ENCODE peak calls at places on chromosome 10, in eight cellular contexts. One of them, this sample, is unnamed.

GRCh38 chr10:59879363-59879935 is 26.9 kb downstream of the CCDC6 start:
- DNase-seq in mammary epithelial cell: no peak
- DNase-seq in ovary: no peak
- DNase-seq in heart right ventricle: no peak
- DNase-seq in fibroblast of pulmonary artery: no peak
- DNase-seq in cardiac muscle cell: no peak
- DNase-seq in lower lobe of right lung: no peak
- DNase-seq in psoas muscle: no peak
- DNase-seq in this sample: no peak

GRCh38 chr10:133258818-133259602 is 17.7 kb downstream of the ADAM8 start:
- DNase-seq in cardiac muscle cell: no peak
- DNase-seq in lower lobe of right lung: peak; percentile 92
- DNase-seq in psoas muscle: peak; percentile 91
- DNase-seq in fibroblast of pulmonary artery: peak; percentile 99
- DNase-seq in heart right ventricle: peak; percentile 78
- DNase-seq in ovary: peak; percentile 71
- DNase-seq in mammary epithelial cell: peak; percentile 99
- DNase-seq in this sample: peak; percentile 99

GRCh38 chr10:114770009-114770408 is 51.6 kb upstream of the FHIP2A start:
- DNase-seq in mammary epithelial cell: no peak
- DNase-seq in cardiac muscle cell: no peak
- DNase-seq in fibroblast of pulmonary artery: no peak
- DNase-seq in psoas muscle: no peak
- DNase-seq in heart right ventricle: no peak
- DNase-seq in ovary: no peak
- DNase-seq in lower lobe of right lung: no peak
- DNase-seq in this sample: no peak

GRCh38 chr10:33066558-33067236 is 108.7 kb upstream of the ITGB1 start:
- DNase-seq in lower lobe of right lung: no peak
- DNase-seq in mammary epithelial cell: no peak
- DNase-seq in ovary: no peak
- DNase-seq in cardiac muscle cell: no peak
- DNase-seq in psoas muscle: no peak
- DNase-seq in fibroblast of pulmonary artery: peak; percentile 81
- DNase-seq in heart right ventricle: no peak
- DNase-seq in this sample: no peak

GRCh38 chr10:58400609-58401008 is 15.4 kb downstream of the TFAM start:
- DNase-seq in fibroblast of pulmonary artery: peak; percentile 16
- DNase-seq in ovary: no peak
- DNase-seq in cardiac muscle cell: no peak
- DNase-seq in lower lobe of right lung: no peak
- DNase-seq in heart right ventricle: no peak
- DNase-seq in psoas muscle: no peak
- DNase-seq in mammary epithelial cell: no peak
- DNase-seq in this sample: no peak

GRCh38 chr10:126242352-126243260 is 145.7 kb downstream of the ADAM12 start:
- DNase-seq in lower lobe of right lung: no peak
- DNase-seq in psoas muscle: peak; percentile 69
- DNase-seq in fibroblast of pulmonary artery: peak; percentile 89
- DNase-seq in cardiac muscle cell: no peak
- DNase-seq in mammary epithelial cell: peak; percentile 47
- DNase-seq in heart right ventricle: peak; percentile 51
- DNase-seq in ovary: peak; percentile 80
- DNase-seq in this sample: no peak

GRCh38 chr10:17210361-17210760 is 8.9 kb upstream of the TRDMT1 start:
- DNase-seq in heart right ventricle: no peak
- DNase-seq in ovary: no peak
- DNase-seq in lower lobe of right lung: no peak
- DNase-seq in fibroblast of pulmonary artery: peak; percentile 59
- DNase-seq in mammary epithelial cell: no peak
- DNase-seq in psoas muscle: no peak
- DNase-seq in cardiac muscle cell: no peak
- DNase-seq in this sample: no peak

GRCh38 chr10:108204528-108205313 is 1040.2 kb upstream of the SORCS1 start:
- DNase-seq in psoas muscle: no peak
- DNase-seq in heart right ventricle: no peak
- DNase-seq in mammary epithelial cell: peak; percentile 55
- DNase-seq in lower lobe of right lung: no peak
- DNase-seq in cardiac muscle cell: peak; percentile 76
- DNase-seq in ovary: no peak
- DNase-seq in fibroblast of pulmonary artery: peak; percentile 14
- DNase-seq in this sample: no peak

GRCh38 chr10:106682175-106682574 is 482.3 kb downstream of the SORCS1 start:
- DNase-seq in fibroblast of pulmonary artery: peak; percentile 8
- DNase-seq in ovary: no peak
- DNase-seq in lower lobe of right lung: no peak
- DNase-seq in cardiac muscle cell: no peak
- DNase-seq in psoas muscle: no peak
- DNase-seq in mammary epithelial cell: no peak
- DNase-seq in heart right ventricle: no peak
- DNase-seq in this sample: no peak

GRCh38 chr10:132496360-132497082 is 41.1 kb upstream of the INPP5A start:
- DNase-seq in heart right ventricle: no peak
- DNase-seq in lower lobe of right lung: peak; percentile 23
- DNase-seq in mammary epithelial cell: no peak
- DNase-seq in psoas muscle: peak; percentile 57
- DNase-seq in cardiac muscle cell: no peak
- DNase-seq in ovary: no peak
- DNase-seq in fibroblast of pulmonary artery: no peak
- DNase-seq in this sample: no peak

GRCh38 chr10:31799181-31799580 is 129.4 kb downstream of the ARHGAP12 start:
- DNase-seq in mammary epithelial cell: no peak
- DNase-seq in lower lobe of right lung: no peak
- DNase-seq in psoas muscle: no peak
- DNase-seq in ovary: no peak
- DNase-seq in heart right ventricle: no peak
- DNase-seq in fibroblast of pulmonary artery: no peak
- DNase-seq in cardiac muscle cell: no peak
- DNase-seq in this sample: no peak

GRCh38 chr10:29590598-29591415 is 44.0 kb downstream of the SVIL start:
- DNase-seq in fibroblast of pulmonary artery: peak; percentile 81
- DNase-seq in cardiac muscle cell: peak; percentile 52
- DNase-seq in heart right ventricle: no peak
- DNase-seq in psoas muscle: no peak
- DNase-seq in mammary epithelial cell: peak; percentile 62
- DNase-seq in lower lobe of right lung: no peak
- DNase-seq in ovary: no peak
- DNase-seq in this sample: peak; percentile 75

DNA sequence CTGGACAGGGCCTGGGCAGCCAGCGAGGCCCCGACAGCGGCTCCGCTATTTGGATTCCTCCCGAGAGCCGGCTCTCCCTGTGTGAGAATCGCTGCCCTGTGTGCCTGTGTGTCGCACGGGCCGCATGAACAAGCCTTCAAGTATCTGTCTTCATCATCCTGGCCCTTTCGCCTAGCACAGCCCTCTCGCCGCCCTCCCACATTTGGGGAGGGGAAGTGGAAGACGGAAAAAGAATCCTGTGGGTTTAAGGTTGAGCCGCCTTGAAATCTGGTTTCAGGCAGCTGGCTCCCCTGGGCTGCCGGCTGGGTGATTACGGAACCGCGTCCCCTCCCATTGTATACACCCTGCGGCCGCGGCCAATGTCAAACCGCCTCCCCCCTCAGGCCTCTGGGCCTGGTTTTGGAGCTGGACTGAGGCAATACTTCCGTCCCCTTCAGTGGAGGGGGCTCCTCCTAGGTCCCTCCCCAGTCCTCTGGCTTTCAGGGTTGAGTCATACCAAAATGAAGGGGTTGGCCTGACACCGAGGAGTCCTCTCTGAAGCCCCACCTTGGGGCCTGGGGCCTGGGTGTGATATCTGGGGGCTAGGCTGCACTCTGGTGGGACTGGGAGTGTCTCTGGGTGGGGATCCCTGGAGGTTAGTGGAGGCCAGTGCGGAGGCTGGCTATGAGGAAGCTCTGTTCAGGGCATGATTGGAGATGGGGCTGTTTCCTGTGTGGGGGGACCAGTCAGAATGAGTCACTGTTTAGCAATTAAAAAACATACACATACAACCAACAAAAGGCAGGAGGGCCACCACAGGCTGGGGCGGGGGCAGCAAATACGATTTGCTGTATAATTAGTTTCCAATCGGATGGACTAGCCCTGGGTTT is 1.7 kb downstream of the TRIM8 start:
- DNase-seq in cardiac muscle cell: peak; percentile 68
- DNase-seq in psoas muscle: peak; percentile 96
- DNase-seq in mammary epithelial cell: peak; percentile 96
- DNase-seq in heart right ventricle: peak; percentile 90
- DNase-seq in ovary: peak; percentile 88
- DNase-seq in fibroblast of pulmonary artery: peak; percentile 95
- DNase-seq in lower lobe of right lung: peak; percentile 95
- DNase-seq in this sample: peak; percentile 71
- H3K4me3 ChIP-seq in cardiac muscle cell: peak overlapping the region; percentile 74
- H3K4me3 ChIP-seq in psoas muscle: peak overlapping the region; percentile 94
- H3K4me3 ChIP-seq in mammary epithelial cell: peak overlapping the region; percentile 66
- H3K4me3 ChIP-seq in heart right ventricle: peak overlapping the region; percentile 86
- H3K4me3 ChIP-seq in ovary: peak overlapping the region; percentile 69
- H3K4me3 ChIP-seq in fibroblast of pulmonary artery: peak overlapping the region; percentile 100
- H3K4me3 ChIP-seq in lower lobe of right lung: peak overlapping the region; percentile 91
- H3K4me3 ChIP-seq in this sample: peak overlapping the region; percentile 83

DNA sequence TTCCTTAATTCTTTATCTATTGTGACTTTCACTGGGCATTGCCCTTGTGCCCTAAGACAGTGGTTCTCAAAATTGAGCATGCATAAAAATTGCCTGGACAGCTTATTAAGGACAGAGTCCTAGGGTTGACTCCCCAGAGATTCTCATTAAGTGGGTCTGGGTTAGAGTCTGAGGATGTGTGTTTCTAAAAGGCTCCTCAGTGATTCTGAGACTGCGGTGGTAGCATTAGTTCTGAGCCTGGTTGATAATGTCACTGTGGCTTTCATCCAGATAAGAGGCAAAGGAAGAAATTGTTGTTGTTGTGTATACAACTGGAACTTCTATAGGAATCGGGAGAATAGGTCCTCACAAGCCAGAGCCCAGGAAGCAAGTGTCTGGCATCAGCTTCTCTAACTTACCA is 1.3 kb downstream of the IFIT2 start:
- DNase-seq in ovary: no peak
- DNase-seq in cardiac muscle cell: no peak
- DNase-seq in fibroblast of pulmonary artery: no peak
- DNase-seq in heart right ventricle: no peak
- DNase-seq in lower lobe of right lung: no peak
- DNase-seq in mammary epithelial cell: no peak
- DNase-seq in psoas muscle: no peak
- DNase-seq in this sample: no peak
- H3K4me3 ChIP-seq in ovary: no peak overlapping the region
- H3K4me3 ChIP-seq in cardiac muscle cell: no peak overlapping the region
- H3K4me3 ChIP-seq in fibroblast of pulmonary artery: peak overlapping the region; percentile 55
- H3K4me3 ChIP-seq in heart right ventricle: peak overlapping the region; percentile 59
- H3K4me3 ChIP-seq in lower lobe of right lung: peak overlapping the region; percentile 66
- H3K4me3 ChIP-seq in mammary epithelial cell: no peak overlapping the region
- H3K4me3 ChIP-seq in psoas muscle: peak overlapping the region; percentile 70
- H3K4me3 ChIP-seq in this sample: peak overlapping the region; percentile 18

GRCh38 chr10:97318772-97319651 is at the start of gene FRAT1:
- DNase-seq in lower lobe of right lung: peak; percentile 94
- DNase-seq in ovary: peak; percentile 90
- DNase-seq in psoas muscle: peak; percentile 94
- DNase-seq in mammary epithelial cell: peak; percentile 89
- DNase-seq in cardiac muscle cell: peak; percentile 94
- DNase-seq in heart right ventricle: peak; percentile 93
- DNase-seq in fibroblast of pulmonary artery: peak; percentile 93
- DNase-seq in this sample: peak; percentile 62

GRCh38 chr10:97320480-97321031 is 1.5 kb downstream of the FRAT1 start:
- DNase-seq in cardiac muscle cell: peak; percentile 33
- DNase-seq in lower lobe of right lung: peak; percentile 60
- DNase-seq in mammary epithelial cell: no peak
- DNase-seq in fibroblast of pulmonary artery: no peak
- DNase-seq in psoas muscle: peak; percentile 54
- DNase-seq in heart right ventricle: no peak
- DNase-seq in ovary: no peak
- DNase-seq in this sample: no peak

GRCh38 chr10:97321032-97321806 is 2.1 kb downstream of the FRAT1 start:
- DNase-seq in cardiac muscle cell: no peak
- DNase-seq in heart right ventricle: peak; percentile 43
- DNase-seq in fibroblast of pulmonary artery: no peak
- DNase-seq in ovary: no peak
- DNase-seq in lower lobe of right lung: peak; percentile 73
- DNase-seq in mammary epithelial cell: no peak
- DNase-seq in psoas muscle: peak; percentile 70
- DNase-seq in this sample: no peak

GRCh38 chr10:97319671-97320479 is 804 bp downstream of the FRAT1 start:
- DNase-seq in cardiac muscle cell: peak; percentile 71
- DNase-seq in fibroblast of pulmonary artery: no peak
- DNase-seq in psoas muscle: peak; percentile 82
- DNase-seq in lower lobe of right lung: peak; percentile 84
- DNase-seq in ovary: peak; percentile 25
- DNase-seq in mammary epithelial cell: peak; percentile 18
- DNase-seq in heart right ventricle: peak; percentile 26
- DNase-seq in this sample: no peak

GRCh38 chr10:97321807-97322195 is 2.7 kb downstream of the FRAT1 start:
- DNase-seq in psoas muscle: no peak
- DNase-seq in ovary: no peak
- DNase-seq in mammary epithelial cell: no peak
- DNase-seq in fibroblast of pulmonary artery: no peak
- DNase-seq in cardiac muscle cell: no peak
- DNase-seq in lower lobe of right lung: no peak
- DNase-seq in heart right ventricle: no peak
- DNase-seq in this sample: no peak
- H3K4me3 ChIP-seq in psoas muscle: peak overlapping the region; percentile 91
- H3K4me3 ChIP-seq in ovary: no peak overlapping the region
- H3K4me3 ChIP-seq in mammary epithelial cell: no peak overlapping the region
- H3K4me3 ChIP-seq in fibroblast of pulmonary artery: no peak overlapping the region
- H3K4me3 ChIP-seq in cardiac muscle cell: no peak overlapping the region
- H3K4me3 ChIP-seq in lower lobe of right lung: peak overlapping the region; percentile 79
- H3K4me3 ChIP-seq in heart right ventricle: peak overlapping the region; percentile 75
- H3K4me3 ChIP-seq in this sample: no peak overlapping the region

GRCh38 chr10:120011359-120012132 is 119.0 kb downstream of the SEC23IP start:
- DNase-seq in cardiac muscle cell: peak; percentile 15
- DNase-seq in fibroblast of pulmonary artery: no peak
- DNase-seq in lower lobe of right lung: no peak
- DNase-seq in psoas muscle: peak; percentile 47
- DNase-seq in ovary: no peak
- DNase-seq in mammary epithelial cell: no peak
- DNase-seq in heart right ventricle: no peak
- DNase-seq in this sample: no peak
- H3K4me3 ChIP-seq in cardiac muscle cell: no peak overlapping the region
- H3K4me3 ChIP-seq in fibroblast of pulmonary artery: no peak overlapping the region
- H3K4me3 ChIP-seq in lower lobe of right lung: no peak overlapping the region
- H3K4me3 ChIP-seq in psoas muscle: no peak overlapping the region
- H3K4me3 ChIP-seq in ovary: no peak overlapping the region
- H3K4me3 ChIP-seq in mammary epithelial cell: no peak overlapping the region
- H3K4me3 ChIP-seq in heart right ventricle: no peak overlapping the region
- H3K4me3 ChIP-seq in this sample: no peak overlapping the region

GRCh38 chr10:95761939-95762492 is 6.1 kb downstream of the ENTPD1 start:
- DNase-seq in fibroblast of pulmonary artery: no peak
- DNase-seq in heart right ventricle: no peak
- DNase-seq in psoas muscle: no peak
- DNase-seq in mammary epithelial cell: no peak
- DNase-seq in ovary: no peak
- DNase-seq in lower lobe of right lung: no peak
- DNase-seq in cardiac muscle cell: no peak
- DNase-seq in this sample: no peak
- H3K4me3 ChIP-seq in fibroblast of pulmonary artery: no peak overlapping the region
- H3K4me3 ChIP-seq in heart right ventricle: no peak overlapping the region
- H3K4me3 ChIP-seq in psoas muscle: no peak overlapping the region
- H3K4me3 ChIP-seq in mammary epithelial cell: no peak overlapping the region
- H3K4me3 ChIP-seq in ovary: no peak overlapping the region
- H3K4me3 ChIP-seq in lower lobe of right lung: no peak overlapping the region
- H3K4me3 ChIP-seq in cardiac muscle cell: no peak overlapping the region
- H3K4me3 ChIP-seq in this sample: no peak overlapping the region

This sample was measured in astrocyte of the cerebellum.